ENCODE peak calls at places on chromosomes 16 and 17, in six cellular contexts. C is HCT116, O is K562, D is GM12878, X is HepG2, Q is SK-N-SH. G is an unnamed sample.

GRCh38 chr17:80872011-80872929 is 119.4 kb upstream of the CHMP6 start:
- DNase-seq in Q (no peak), O (no peak), C (no peak), D (no peak), X (no peak), G (no peak)

GRCh38 chr16:47198180-47198575 is 54.4 kb upstream of the NETO2 start:
- DNase-seq in C (no peak), D (no peak), X (no peak), O (no peak), Q (no peak), G (no peak)

GRCh38 chr16:50309527-50310307 is 43.4 kb downstream of the ADCY7 start:
- DNase-seq in Q (peak; percentile 82), C (no peak), D (no peak), X (peak; percentile 82), O (no peak), G (no peak)

GRCh38 chr17:62703776-62704380 is 76.4 kb downstream of the MRC2 start:
- DNase-seq in X (no peak), O (peak; percentile 77), C (no peak), Q (peak; percentile 96), D (no peak), G (peak; percentile 87)

GRCh38 chr16:82682757-82683156 is 56.0 kb downstream of the CDH13 start:
- DNase-seq in O (no peak), Q (no peak), C (no peak), X (no peak), D (no peak), G (no peak)

GRCh38 chr17:74816883-74817620 is 40.9 kb upstream of the NAT9 start:
- DNase-seq in O (no peak), D (no peak), C (no peak), X (no peak), Q (no peak), G (no peak)

GRCh38 chr16:477287-477686 is 50.2 kb upstream of the CAPN15 start:
- DNase-seq in D (no peak), C (no peak), X (no peak), Q (no peak), O (no peak), G (no peak)

GRCh38 chr16:964696-965395 is 5.9 kb downstream of the LMF1 start:
- DNase-seq in Q (no peak), C (no peak), X (no peak), O (no peak), D (no peak), G (no peak)

GRCh38 chr17:70084476-70084875 is 9.5 kb downstream of the KCNJ16 start:
- DNase-seq in Q (no peak), O (no peak), D (no peak), X (no peak), C (no peak), G (peak; percentile 19)

GRCh38 chr17:65537845-65538678 is 23.4 kb downstream of the AXIN2 start:
- DNase-seq in O (peak; percentile 87), Q (no peak), C (no peak), D (no peak), X (no peak), G (no peak)

GRCh38 chr17:9465216-9465921 is 110.3 kb downstream of the STX8 start:
- DNase-seq in D (no peak), X (no peak), O (no peak), C (no peak), Q (no peak), G (no peak)

GRCh38 chr17:53628011-53628410 is 194.7 kb upstream of the KIF2B start:
- DNase-seq in C (no peak), D (no peak), O (no peak), Q (no peak), X (no peak), G (no peak)

GRCh38 chr16:84603115-84603816 is 14.6 kb downstream of the COTL1 start:
- DNase-seq in C (peak; percentile 55), O (peak; percentile 46), X (no peak), Q (no peak), D (no peak), G (no peak)

GRCh38 chr17:21218101-21218500 is 4.1 kb upstream of the TMEM11 start:
- DNase-seq in Q (peak; percentile 54), X (no peak), D (no peak), O (peak; percentile 35), C (no peak), G (peak; percentile 79)

GRCh38 chr16:22933173-22933572 is 119.2 kb downstream of the HS3ST2 start:
- DNase-seq in O (no peak), C (no peak), D (no peak), X (no peak), Q (no peak), G (no peak)

GRCh38 chr16:52066951-52067350 is 480.0 kb downstream of the TOX3 start:
- DNase-seq in D (no peak), O (no peak), Q (no peak), C (no peak), X (no peak), G (no peak)

GRCh38 chr17:79188048-79188447 is 113.4 kb downstream of the ENGASE start:
- DNase-seq in X (no peak), O (peak; percentile 37), D (no peak), Q (peak; percentile 97), C (peak; percentile 10), G (peak; percentile 85)

GRCh38 chr17:1752425-1752941 is 9.4 kb upstream of the SERPINF1 start:
- DNase-seq in O (no peak), Q (no peak), X (no peak), D (no peak), C (peak; percentile 45), G (peak; percentile 69)

GRCh38 chr17:10234033-10234432 is 35.6 kb upstream of the GAS7 start:
- DNase-seq in O (no peak), X (no peak), Q (no peak), D (no peak), C (no peak), G (no peak)

GRCh38 chr17:77798481-77798880 is 160.0 kb upstream of the TNRC6C start:
- DNase-seq in Q (no peak), D (no peak), X (no peak), O (no peak), C (no peak), G (no peak)

GRCh38 chr17:76146053-76146875 is 5.2 kb upstream of the FOXJ1 start:
- DNase-seq in Q (no peak), X (no peak), C (no peak), O (no peak), D (no peak), G (no peak)

DNA sequence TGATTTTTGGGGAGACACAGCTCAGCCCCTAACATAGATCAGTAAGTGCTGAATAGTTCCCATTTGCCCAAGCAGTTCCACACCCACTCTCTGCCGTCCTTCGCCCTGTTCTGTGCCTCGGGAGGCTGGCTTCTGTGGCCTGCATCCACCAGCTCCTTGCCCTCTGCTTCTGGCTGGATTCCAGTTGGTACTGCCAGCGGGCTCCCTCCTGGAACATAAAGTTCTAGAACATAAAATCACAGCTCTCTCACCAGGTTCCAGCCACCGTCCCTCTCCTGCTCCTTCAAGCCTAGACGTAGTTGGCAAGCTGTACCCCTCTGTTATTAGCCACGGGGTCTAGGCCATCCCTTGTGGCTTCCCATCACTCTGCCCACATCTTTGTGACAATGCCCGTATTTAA is 3.9 kb upstream of the MRPS23 start:
- DNase-seq in C (no peak), Q (no peak), O (no peak), D (no peak), X (no peak), G (no peak)
- H3K27ac ChIP-seq in C (no peak overlapping the region), Q (no peak overlapping the region), O (no peak overlapping the region), D (no peak overlapping the region), X (no peak overlapping the region), G (no peak overlapping the region)

GRCh38 chr17:57609125-57609877 is 135.8 kb downstream of the CCDC182 start:
- DNase-seq in X (peak; percentile 96), D (no peak), Q (no peak), C (no peak), O (no peak), G (no peak)
- TF ChIP-seq REST in X (no peak), D (no peak), Q (no peak), C (no peak), O (no peak), G (no peak)

GRCh38 chr17:17696075-17696474 is 14.8 kb downstream of the RAI1 start:
- DNase-seq in D (no peak), C (no peak), Q (no peak), X (no peak), O (no peak), G (no peak)

GRCh38 chr17:17693253-17693954 is 12.1 kb downstream of the RAI1 start:
- DNase-seq in C (no peak), O (no peak), Q (peak; percentile 78), X (peak; percentile 88), D (no peak), G (peak; percentile 71)

GRCh38 chr17:17692353-17693252 is 11.3 kb downstream of the RAI1 start:
- DNase-seq in D (no peak), Q (no peak), X (peak; percentile 52), C (no peak), O (no peak), G (no peak)

GRCh38 chr17:17693955-17694228 is 12.6 kb downstream of the RAI1 start:
- DNase-seq in X (no peak), C (no peak), O (no peak), D (no peak), Q (no peak), G (no peak)

DNA sequence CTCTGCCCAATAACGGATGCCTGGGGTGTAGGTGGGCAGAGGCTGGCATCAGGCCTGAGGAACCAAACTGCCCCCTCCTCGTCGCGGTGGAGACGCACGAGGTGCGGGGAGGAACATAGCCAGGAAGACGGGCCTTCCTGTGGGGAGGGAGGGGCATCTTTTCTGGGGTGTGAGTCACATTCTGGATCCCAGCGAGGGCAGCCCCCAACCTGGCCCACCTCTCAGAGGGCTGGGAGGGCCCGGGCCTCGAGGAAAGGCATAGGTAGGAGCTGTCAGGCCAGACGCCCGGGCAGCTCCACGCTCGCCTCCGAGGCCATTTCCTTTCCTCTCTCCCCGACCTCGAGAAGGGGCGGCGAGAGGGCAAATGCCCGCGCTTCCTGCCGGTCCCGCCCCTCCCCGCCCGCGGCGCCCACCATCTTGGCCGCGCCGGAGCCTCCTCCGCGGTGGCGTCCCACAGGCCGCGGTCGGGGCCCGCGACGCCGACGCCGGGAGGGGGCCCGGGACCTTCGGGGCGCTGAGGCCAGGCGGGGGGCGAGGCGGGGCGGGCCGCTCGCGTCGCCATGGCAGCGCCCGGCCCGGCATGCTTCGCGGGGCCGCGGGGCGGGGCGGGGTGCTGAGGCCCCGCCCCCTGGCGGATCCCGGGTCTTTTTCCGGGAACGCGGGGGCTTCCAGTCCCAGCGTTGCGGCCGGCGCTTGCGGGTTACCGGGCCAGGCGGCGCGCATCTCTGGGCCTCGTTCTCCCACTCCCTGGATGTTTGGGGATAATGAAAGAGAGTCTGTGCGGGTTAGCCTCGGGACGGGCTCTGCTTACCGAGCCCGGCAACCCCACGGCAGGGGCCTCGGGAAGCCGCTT is 13.2 kb downstream of the RAI1 start:
- DNase-seq in C (no peak), D (no peak), X (peak; percentile 45), O (peak; percentile 70), Q (peak; percentile 95), G (peak; percentile 81)
- H2AFZ ChIP-seq in C (no peak overlapping the region), D (peak overlapping the region; percentile 52), X (no peak overlapping the region), O (peak overlapping the region; percentile 41), Q (peak overlapping the region; percentile 37), G (peak overlapping the region; percentile 98)

GRCh38 chr17:40327244-40327666 is 18.3 kb downstream of the RARA start:
- DNase-seq in Q (no peak), X (no peak), D (no peak), O (no peak), C (no peak), G (no peak)
- H3K27ac ChIP-seq in Q (no peak overlapping the region), X (no peak overlapping the region), D (peak overlapping the region; percentile 96), O (no peak overlapping the region), C (no peak overlapping the region), G (no peak overlapping the region)

GRCh38 chr16:81445926-81446317 is 1.3 kb downstream of the CMIP start:
- DNase-seq in O (peak; percentile 39), Q (no peak), X (no peak), D (no peak), C (no peak), G (peak; percentile 68)
- TF ChIP-seq REST in O (no peak), Q (no peak), X (no peak), D (no peak), C (no peak), G (no peak)

GRCh38 chr16:89397331-89397861 is 93.0 kb downstream of the ANKRD11 start:
- DNase-seq in C (no peak), X (no peak), D (no peak), O (no peak), Q (no peak), G (no peak)
- H2AFZ ChIP-seq in C (no peak overlapping the region), X (no peak overlapping the region), D (no peak overlapping the region), O (no peak overlapping the region), Q (no peak overlapping the region), G (no peak overlapping the region)

G was measured in GM23338.